ENCODE peak calls at places on chromosomes 11 and 22, in ten cellular contexts. A, G, Q, P, I, T, N, F, E and B are unnamed samples.

GRCh38 chr11:74543991-74544390 is 48.4 kb upstream of the POLD3 start:
- DNase-seq in T (no peak), N (no peak), I (no peak), P (peak; percentile 67), Q (no peak), A (no peak), E (peak; percentile 15), F (no peak), G (no peak), B (no peak)

GRCh38 chr11:58503361-58503856 is 4.5 kb downstream of the OR5B21 start:
- DNase-seq in E (no peak), P (no peak), G (no peak), N (no peak), T (no peak), F (no peak), Q (peak; percentile 55), I (no peak), A (no peak), B (no peak)

GRCh38 chr11:128453444-128454336 is 133.7 kb downstream of the ETS1 start:
- DNase-seq in T (peak; percentile 78), I (peak; percentile 91), P (no peak), F (no peak), N (peak; percentile 94), Q (no peak), E (peak; percentile 96), G (no peak), A (no peak), B (no peak)

GRCh38 chr11:126756416-126756815 is 244.2 kb downstream of the KIRREL3 start:
- DNase-seq in E (no peak), F (no peak), G (no peak), Q (no peak), A (no peak), I (no peak), P (no peak), N (no peak), T (no peak), B (no peak)

GRCh38 chr11:117972589-117973445 is 13.4 kb upstream of the IL10RA start:
- DNase-seq in Q (no peak), A (no peak), E (peak; percentile 81), N (peak; percentile 76), P (no peak), F (no peak), G (no peak), I (no peak), T (no peak), B (no peak)

GRCh38 chr22:27778299-27779090 is 23.1 kb downstream of the MN1 start:
- DNase-seq in F (no peak), P (no peak), A (no peak), N (no peak), G (no peak), E (no peak), Q (no peak), I (no peak), T (no peak), B (no peak)

GRCh38 chr22:40043086-40043485 is 48.3 kb downstream of the FAM83F start:
- DNase-seq in T (no peak), E (peak; percentile 61), Q (no peak), G (no peak), N (no peak), A (no peak), P (no peak), F (no peak), I (peak; percentile 76), B (no peak)

GRCh38 chr11:123308077-123308476 is 113.0 kb upstream of the CLMP start:
- DNase-seq in N (no peak), F (no peak), I (no peak), E (no peak), P (no peak), Q (peak; percentile 38), A (no peak), G (no peak), T (no peak), B (no peak)

GRCh38 chr11:11849127-11849746 is 7.5 kb downstream of the USP47 start:
- DNase-seq in A (peak; percentile 40), E (no peak), G (peak; percentile 72), P (no peak), I (no peak), Q (peak; percentile 83), N (no peak), T (no peak), F (peak; percentile 44), B (peak; percentile 46)

GRCh38 chr22:35064664-35065063 is 1.3 kb upstream of the ISX start:
- DNase-seq in N (peak; percentile 34), T (no peak), A (no peak), E (no peak), F (no peak), Q (peak; percentile 88), G (peak; percentile 32), P (no peak), I (no peak), B (no peak)

GRCh38 chr11:20250644-20251247 is 90.5 kb upstream of the DBX1 start:
- DNase-seq in E (no peak), N (no peak), F (no peak), Q (no peak), A (no peak), T (no peak), P (no peak), G (no peak), I (no peak), B (no peak)

GRCh38 chr22:24141586-24141985 is 39.7 kb upstream of the SUSD2 start:
- DNase-seq in T (no peak), P (no peak), I (no peak), Q (peak; percentile 65), N (no peak), G (no peak), A (no peak), F (no peak), E (no peak), B (no peak)

GRCh38 chr11:119747868-119748660 is 19.1 kb upstream of the NECTIN1 start:
- DNase-seq in A (no peak), E (no peak), I (peak; percentile 44), N (no peak), Q (no peak), P (peak; percentile 45), T (no peak), G (no peak), F (no peak), B (no peak)

GRCh38 chr11:119470316-119471266 is 47.6 kb upstream of the THY1 start:
- DNase-seq in G (no peak), I (no peak), N (peak; percentile 87), E (no peak), Q (no peak), P (no peak), F (no peak), T (peak; percentile 28), A (no peak), B (no peak)

GRCh38 chr22:19287889-19288288 is 3.6 kb downstream of the CLTCL1 start:
- DNase-seq in A (no peak), T (no peak), N (no peak), F (no peak), I (no peak), G (no peak), Q (no peak), E (no peak), P (no peak), B (no peak)

GRCh38 chr11:76810151-76810853 is 27.1 kb downstream of the TSKU start:
- DNase-seq in F (no peak), G (peak; percentile 40), I (no peak), Q (peak; percentile 49), E (no peak), A (no peak), T (no peak), N (no peak), P (no peak), B (no peak)
- TF ChIP-seq CTCF in F (no peak), G (peak; percentile 14), I (peak; percentile 46), Q (peak; percentile 36), E (peak; percentile 73), A (peak; percentile 12), T (peak; percentile 20), N (no peak), P (peak; percentile 67), B (no peak)

GRCh38 chr11:45233804-45234170 is 52.4 kb downstream of the SYT13 start:
- DNase-seq in A (no peak), E (no peak), F (no peak), Q (no peak), G (no peak), N (no peak), P (no peak), T (no peak), I (peak; percentile 55), B (no peak)
- TF ChIP-seq CTCF in A (no peak), E (no peak), F (peak; percentile 18), Q (no peak), G (no peak), N (no peak), P (no peak), T (no peak), I (no peak), B (no peak)

GRCh38 chr11:66068154-66068821 is 1.8 kb upstream of the PACS1 start:
- DNase-seq in A (peak; percentile 69), E (no peak), N (peak; percentile 93), I (peak; percentile 80), F (peak; percentile 90), Q (peak; percentile 81), T (no peak), G (peak; percentile 65), P (peak; percentile 80), B (peak; percentile 87)

GRCh38 chr11:66068923-66069714 is 953 bp upstream of the PACS1 start:
- DNase-seq in P (no peak), Q (peak; percentile 86), N (peak; percentile 89), G (peak; percentile 57), T (no peak), A (peak; percentile 37), I (no peak), E (no peak), F (peak; percentile 49), B (peak; percentile 58)

GRCh38 chr11:66070604-66071325 is 693 bp downstream of the PACS1 start:
- DNase-seq in Q (no peak), E (no peak), T (no peak), F (peak; percentile 45), I (peak; percentile 84), P (peak; percentile 78), A (no peak), N (peak; percentile 92), G (no peak), B (peak; percentile 48)

GRCh38 chr11:66071326-66071870 is 1.3 kb downstream of the PACS1 start:
- DNase-seq in E (no peak), P (no peak), G (no peak), Q (peak; percentile 42), I (no peak), N (peak; percentile 74), A (no peak), F (no peak), T (no peak), B (no peak)

GRCh38 chr11:66069715-66070603 is at the start of gene PACS1:
- DNase-seq in A (peak; percentile 78), F (peak; percentile 73), P (peak; percentile 92), E (no peak), N (peak; percentile 93), I (peak; percentile 85), T (no peak), Q (peak; percentile 93), G (peak; percentile 34), B (peak; percentile 58)
- TF ChIP-seq CTCF in A (no peak), F (no peak), P (peak; percentile 2), E (no peak), N (no peak), I (no peak), T (no peak), Q (no peak), G (no peak), B (no peak)

DNA sequence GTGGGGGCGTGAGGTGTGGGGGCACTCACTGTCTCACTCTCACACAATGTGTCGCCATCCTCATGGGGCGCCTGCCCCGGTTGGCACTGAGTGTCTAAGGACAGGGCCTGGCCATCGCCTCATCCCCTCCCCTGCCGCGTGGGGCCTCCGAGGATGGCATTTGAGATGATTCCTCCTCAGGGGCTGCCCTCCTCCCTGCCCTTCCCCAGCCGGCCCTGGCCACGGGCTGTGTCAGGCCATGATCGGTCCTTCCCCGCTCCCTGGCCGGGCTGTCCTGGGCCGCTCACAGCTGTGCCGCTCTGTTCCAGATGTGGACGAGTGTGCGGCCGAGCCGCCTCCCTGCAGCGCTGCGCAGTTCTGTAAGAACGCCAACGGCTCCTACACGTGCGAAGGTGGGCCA is 4.5 kb downstream of the CRELD2 start:
- DNase-seq in Q (no peak), E (no peak), N (no peak), G (no peak), T (no peak), I (no peak), A (no peak), F (no peak), P (no peak), B (no peak)
- TF ChIP-seq CTCF in Q (no peak), E (no peak), N (no peak), G (no peak), T (no peak), I (no peak), A (no peak), F (no peak), P (no peak), B (no peak)